ENCODE peak calls at places on chromosomes 3 and 15, in seven cellular contexts. F is mesendoderm; L is SW480; E is GM04504; U is stimulated activated CD4-positive, alpha-beta T cell treated with anti-CD3 and anti-CD28 coated beads, Interleukin-4, amount 100 ng/mL, for 48 hours; G is ecto neural progenitor cell; I is anterior cingulate cortex. S is an unnamed sample.
A peak's percentile ranks its signal among the peaks of the same experiment; 100 is the strongest.

GRCh38 chr15:64349375-64349774 is 6.6 kb downstream of the CSNK1G1 start:
- DNase-seq in F (no peak), L (no peak), E (no peak), U (no peak), G (no peak), I (no peak), S (no peak)

GRCh38 chr3:353191-353739 is 156.7 kb downstream of the CHL1 start:
- DNase-seq in F (no peak), L (no peak), E (no peak), U (no peak), G (no peak), I (no peak), S (no peak)

GRCh38 chr3:54853573-54854404 is 74.1 kb downstream of the LRTM1 start:
- DNase-seq in F (peak; percentile 67), L (peak; percentile 53), E (no peak), U (peak; percentile 30), G (peak; percentile 92), I (peak; percentile 79), S (peak; percentile 54)

GRCh38 chr3:11128682-11129632 is 25.3 kb upstream of the HRH1 start:
- DNase-seq in F (no peak), L (no peak), E (no peak), U (no peak), G (no peak), I (no peak), S (no peak)

GRCh38 chr15:29682361-29682760 is 139.9 kb downstream of the TJP1 start:
- DNase-seq in F (no peak), L (no peak), E (no peak), U (no peak), G (no peak), I (no peak), S (no peak)

GRCh38 chr3:52063026-52063723 is 6.8 kb upstream of the DUSP7 start:
- DNase-seq in F (no peak), L (no peak), E (no peak), U (no peak), G (no peak), I (no peak), S (no peak)

GRCh38 chr3:176159796-176160195 is 1037.5 kb downstream of the TBL1XR1 start:
- DNase-seq in F (no peak), L (no peak), E (peak; percentile 16), U (no peak), G (no peak), I (no peak), S (peak; percentile 40)

GRCh38 chr15:66844041-66844746 is 142.2 kb downstream of the SMAD6 start:
- DNase-seq in F (peak; percentile 53), L (no peak), E (no peak), U (no peak), G (no peak), I (no peak), S (no peak)

GRCh38 chr3:141605883-141606282 is 119.1 kb downstream of the RASA2 start:
- DNase-seq in F (peak; percentile 18), L (no peak), E (no peak), U (no peak), G (no peak), I (no peak), S (no peak)

GRCh38 chr15:99536422-99537033 is 29.3 kb upstream of the MEF2A start:
- DNase-seq in F (no peak), L (peak; percentile 52), E (peak; percentile 60), U (no peak), G (no peak), I (peak; percentile 78), S (no peak)

GRCh38 chr3:17910922-17911321 is 168.5 kb upstream of the TBC1D5 start:
- DNase-seq in F (no peak), L (no peak), E (no peak), U (no peak), G (no peak), I (no peak), S (no peak)

GRCh38 chr3:7744850-7745249 is 756.8 kb upstream of the LMCD1 start:
- DNase-seq in F (no peak), L (no peak), E (no peak), U (no peak), G (no peak), I (no peak), S (no peak)

GRCh38 chr3:52532838-52533622 is 627 bp downstream of the NT5DC2 start:
- DNase-seq in F (peak; percentile 60), L (no peak), E (no peak), U (no peak), G (peak; percentile 72), I (no peak), S (peak; percentile 23)

GRCh38 chr3:14472471-14473351 is 67.4 kb downstream of the GRIP2 start:
- DNase-seq in F (peak; percentile 88), L (peak; percentile 70), E (peak; percentile 77), U (peak; percentile 18), G (no peak), I (no peak), S (peak; percentile 38)

GRCh38 chr3:23497156-23497555 is 294.0 kb downstream of the UBE2E2 start:
- DNase-seq in F (no peak), L (no peak), E (no peak), U (no peak), G (no peak), I (no peak), S (no peak)

GRCh38 chr3:25945836-25946235 is 155.9 kb downstream of the OXSM start:
- DNase-seq in F (no peak), L (no peak), E (no peak), U (no peak), G (no peak), I (no peak), S (no peak)

GRCh38 chr3:25429441-25429907 is 1.4 kb downstream of the RARB start:
- DNase-seq in F (no peak), L (no peak), E (no peak), U (no peak), G (no peak), I (no peak), S (no peak)

GRCh38 chr3:65785065-65785645 is 253.6 kb downstream of the MAGI1 start:
- DNase-seq in F (peak; percentile 68), L (peak; percentile 68), E (peak; percentile 17), U (no peak), G (no peak), I (peak; percentile 44), S (peak; percentile 50)

GRCh38 chr15:25846377-25846776 is 16.8 kb downstream of the ATP10A start:
- DNase-seq in F (no peak), L (peak; percentile 7), E (no peak), U (no peak), G (no peak), I (no peak), S (no peak)

GRCh38 chr15:85681391-85681790 is 113.3 kb downstream of the KLHL25 start:
- DNase-seq in F (peak; percentile 22), L (no peak), E (no peak), U (no peak), G (no peak), I (no peak), S (no peak)

GRCh38 chr3:191331443-191331842 is 1.1 kb upstream of the UTS2B start:
- DNase-seq in F (no peak), L (no peak), E (no peak), U (no peak), G (no peak), I (no peak), S (peak; percentile 29)

GRCh38 chr15:40486066-40486770 is 15.4 kb downstream of the CHST14 start:
- DNase-seq in F (no peak), L (no peak), E (no peak), U (no peak), G (no peak), I (no peak), S (no peak)

GRCh38 chr3:101070260-101071121 is 77.3 kb upstream of the ABI3BP start:
- DNase-seq in F (peak; percentile 91), L (peak; percentile 73), E (no peak), U (peak; percentile 64), G (peak; percentile 73), I (no peak), S (peak; percentile 84)

GRCh38 chr3:46453526-46454208 is 11.0 kb downstream of the LTF start:
- DNase-seq in F (no peak), L (no peak), E (no peak), U (no peak), G (peak; percentile 9), I (no peak), S (no peak)

GRCh38 chr3:10548997-10549396 is 43.6 kb upstream of the ATP2B2 start:
- DNase-seq in F (no peak), L (peak; percentile 18), E (no peak), U (no peak), G (peak; percentile 18), I (no peak), S (no peak)

GRCh38 chr3:188698436-188698835 is 473.3 kb upstream of the TPRG1 start:
- DNase-seq in F (no peak), L (no peak), E (no peak), U (no peak), G (no peak), I (no peak), S (no peak)

GRCh38 chr3:151412989-151413388 is 28.4 kb upstream of the P2RY12 start:
- DNase-seq in F (peak; percentile 53), L (no peak), E (no peak), U (no peak), G (no peak), I (no peak), S (no peak)

GRCh38 chr15:90141646-90142045 is 39.4 kb upstream of the IDH2 start:
- DNase-seq in F (no peak), L (no peak), E (no peak), U (no peak), G (no peak), I (no peak), S (no peak)

GRCh38 chr3:89877230-89877629 is 769.8 kb downstream of the EPHA3 start:
- DNase-seq in F (no peak), L (no peak), E (no peak), U (no peak), G (no peak), I (no peak), S (no peak)

GRCh38 chr15:89486726-89487050 is 9.7 kb downstream of the RHCG start:
- DNase-seq in F (peak; percentile 31), L (peak; percentile 59), E (no peak), U (peak; percentile 16), G (no peak), I (no peak), S (no peak)

GRCh38 chr15:100891316-100892012 is 11.8 kb downstream of the ALDH1A3 start:
- DNase-seq in F (peak; percentile 51), L (no peak), E (no peak), U (no peak), G (peak; percentile 75), I (peak; percentile 38), S (no peak)

GRCh38 chr3:17070560-17070959 is 185.8 kb downstream of the PLCL2 start:
- DNase-seq in F (peak; percentile 71), L (no peak), E (peak; percentile 22), U (no peak), G (no peak), I (no peak), S (peak; percentile 46)

GRCh38 chr3:10226293-10226692 is 22.0 kb upstream of the TATDN2 start:
- DNase-seq in F (no peak), L (no peak), E (no peak), U (no peak), G (no peak), I (no peak), S (no peak)

GRCh38 chr3:9715764-9716437 is 12.3 kb downstream of the CPNE9 start:
- DNase-seq in F (peak; percentile 42), L (peak; percentile 84), E (peak; percentile 86), U (peak; percentile 35), G (no peak), I (peak; percentile 50), S (peak; percentile 79)

S was measured in HT-29.